ENCODE peak calls at places on chromosomes 6 and 20, in five cellular contexts. P, H, L, Q and D are unnamed samples. For H3K4me1 and H3K36me3, the result is how much of the 10 kb centered on the place peaks cover.

GRCh38 chr6:142421285-142422202 is 119.7 kb downstream of the ADGRG6 start:
- DNase-seq in P (no peak), H (no peak), L (no peak), Q (no peak), D (no peak)

GRCh38 chr6:107106165-107106564 is 9.2 kb downstream of the BEND3 start:
- DNase-seq in P (no peak), H (no peak), L (no peak), Q (no peak), D (no peak)

GRCh38 chr20:3383878-3384495 is 23.5 kb downstream of the DNAAF9 start:
- DNase-seq in P (no peak), H (no peak), L (no peak), Q (no peak), D (no peak)

GRCh38 chr6:122733259-122733658 is 46.3 kb upstream of the FABP7 start:
- DNase-seq in P (no peak), H (no peak), L (no peak), Q (no peak), D (no peak)

GRCh38 chr6:137696765-137697164 is 170.3 kb upstream of the TNFAIP3 start:
- DNase-seq in P (no peak), H (peak), L (no peak), Q (no peak), D (no peak)

GRCh38 chr6:134314236-134314821 is 3.6 kb downstream of the SGK1 start:
- DNase-seq in P (no peak), H (no peak), L (no peak), Q (no peak), D (no peak)

GRCh38 chr6:113833537-113833936 is 23.6 kb upstream of the MARCKS start:
- DNase-seq in P (no peak), H (no peak), L (no peak), Q (no peak), D (no peak)

GRCh38 chr20:9348746-9349145 is 165.6 kb upstream of the LAMP5 start:
- DNase-seq in P (no peak), H (no peak), L (no peak), Q (no peak), D (no peak)

GRCh38 chr20:46883847-46884246 is 10.8 kb upstream of the EYA2 start:
- DNase-seq in P (no peak), H (no peak), L (no peak), Q (no peak), D (no peak)

GRCh38 chr6:35031611-35032529 is 109.3 kb downstream of the TCP11 start:
- DNase-seq in P (no peak), H (peak), L (no peak), Q (no peak), D (no peak)
- H3K4me1 ChIP-seq in P (half or more), H (under half), L (half or more), Q (half or more), D (under half)

GRCh38 chr20:53943522-53944291 is 126.7 kb downstream of the BCAS1 start:
- DNase-seq in P (no peak), H (no peak), L (no peak), Q (no peak), D (no peak)
- TF ChIP-seq CTCF in P (peak), H (peak), L (peak), Q (peak), D (peak)

DNA sequence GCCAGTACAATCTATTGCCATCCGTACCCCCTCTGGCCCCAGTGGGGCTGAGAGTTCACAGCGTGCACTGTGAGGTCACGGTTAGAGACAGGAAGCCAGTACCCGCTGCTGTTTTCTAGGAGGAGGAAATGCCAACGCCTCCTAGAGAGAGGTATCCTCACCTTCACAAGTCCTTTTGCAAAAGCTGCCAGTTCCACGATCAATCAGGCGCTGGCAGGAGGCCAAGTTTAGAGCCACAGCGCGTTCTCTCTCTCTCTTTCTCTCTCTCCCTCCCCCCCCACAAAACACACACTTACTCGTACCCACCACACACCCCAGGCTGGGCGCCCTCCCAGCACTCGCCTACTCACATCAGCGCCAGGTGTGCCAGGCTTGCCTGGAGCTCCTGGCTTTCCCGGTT is 22.4 kb downstream of the COL9A1 start:
- DNase-seq in P (no peak), H (peak), L (no peak), Q (no peak), D (peak)
- H3K36me3 ChIP-seq in P (under half), H (under half), L (under half), Q (under half), D (under half)

DNA sequence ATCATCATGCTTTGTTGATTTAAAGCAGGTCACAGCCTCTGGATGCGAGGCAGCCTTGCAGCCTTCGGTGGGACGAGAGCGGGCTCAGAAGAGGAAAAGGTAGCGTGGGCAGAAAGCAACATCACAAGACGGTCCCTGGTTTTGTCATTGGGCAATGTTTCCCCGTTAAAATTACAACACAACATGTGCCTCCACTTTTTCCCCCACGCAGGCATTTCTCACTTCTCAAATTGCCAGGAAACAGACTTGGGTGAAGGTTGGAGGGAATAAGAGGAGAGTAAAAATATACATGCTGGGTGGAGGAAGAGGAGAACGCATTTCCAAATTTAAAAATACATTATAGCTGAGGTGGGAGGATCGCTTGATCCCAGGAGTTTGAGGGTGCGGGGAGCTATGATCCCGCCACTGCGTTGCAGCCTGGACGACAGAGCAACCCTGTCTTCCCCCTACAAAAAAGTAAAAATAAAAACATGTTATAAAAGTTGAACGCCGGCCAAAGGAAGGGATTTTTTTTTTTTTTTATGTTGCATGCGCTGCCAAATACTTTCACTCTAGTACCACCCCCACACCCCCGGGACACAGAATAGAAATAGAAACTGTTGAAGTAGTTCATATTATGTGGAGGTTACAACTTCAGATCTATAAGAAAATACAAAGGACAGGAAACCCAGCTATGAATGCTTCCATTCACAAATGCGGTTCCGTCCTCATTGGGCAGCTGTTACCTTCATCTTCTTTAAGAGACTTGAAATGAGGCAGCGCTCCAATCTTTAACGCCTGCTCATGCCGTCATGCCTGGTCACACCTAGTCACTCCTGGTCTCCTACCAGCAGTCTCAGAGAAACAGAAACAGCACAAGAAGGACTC is 13.8 kb upstream of the NAA20 start:
- DNase-seq in P (peak), H (no peak), L (peak), Q (peak), D (no peak)
- H3K4me1 ChIP-seq in P (under half), H (under half), L (half or more), Q (under half), D (under half)

DNA sequence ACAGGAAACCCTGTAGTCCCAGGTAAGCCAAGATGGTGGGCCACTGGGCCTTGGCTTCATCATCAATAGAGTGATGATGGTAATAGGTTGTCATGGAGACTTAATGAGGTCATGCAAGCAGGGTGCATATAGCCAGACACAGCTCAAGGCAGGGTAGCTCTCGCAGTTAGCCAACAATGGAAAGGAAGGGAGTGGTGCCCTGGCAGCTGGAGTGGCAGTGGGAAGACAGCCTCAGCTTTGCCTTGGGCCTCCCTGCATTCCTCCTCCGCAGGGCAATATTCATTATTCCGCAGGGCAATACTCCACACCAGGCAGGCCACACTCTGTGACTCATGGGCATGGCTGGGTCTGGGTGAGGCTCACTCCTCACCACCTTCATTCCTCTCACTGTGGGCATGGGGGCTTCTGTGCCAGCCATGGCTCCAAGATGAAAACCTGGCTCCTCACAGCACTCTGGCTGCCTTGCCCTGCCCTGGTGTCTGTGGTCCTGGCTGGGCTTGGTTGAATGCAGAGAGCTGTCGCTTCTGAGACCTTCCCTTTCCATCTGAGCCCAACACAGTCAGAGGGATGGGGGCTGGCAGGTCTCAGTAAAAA is 163.1 kb upstream of the PMEPA1 start:
- DNase-seq in P (peak), H (no peak), L (no peak), Q (no peak), D (no peak)
- TF ChIP-seq CTCF in P (no peak), H (no peak), L (no peak), Q (no peak), D (no peak)

DNA sequence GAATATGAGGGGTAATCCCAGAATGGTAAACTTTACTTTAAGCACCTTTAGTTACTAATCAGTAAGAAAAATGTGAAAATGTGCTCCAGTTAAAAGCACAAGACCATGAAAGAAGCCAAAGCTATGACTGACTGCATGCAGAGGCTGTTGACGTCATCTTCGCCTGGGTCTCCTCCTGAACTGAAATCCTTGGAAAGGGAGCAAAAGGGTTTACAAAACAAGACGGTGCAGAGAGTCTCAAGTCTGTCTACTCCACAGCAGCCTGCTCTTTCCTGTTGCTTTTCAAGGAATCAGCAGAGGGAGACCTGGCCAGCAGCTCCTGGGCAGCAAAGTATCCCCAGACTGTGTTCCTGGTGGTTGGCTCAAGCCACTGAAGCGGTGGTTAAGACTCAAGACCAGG is 10.2 kb downstream of the FKBP1A start:
- DNase-seq in P (peak), H (no peak), L (no peak), Q (no peak), D (no peak)
- H3K36me3 ChIP-seq in P (under half), H (under half), L (under half), Q (under half), D (under half)

GRCh38 chr20:50284811-50285375 is 94.3 kb downstream of the CEBPB start:
- DNase-seq in P (peak), H (no peak), L (peak), Q (no peak), D (no peak)

GRCh38 chr20:50283922-50284810 is 93.5 kb downstream of the CEBPB start:
- DNase-seq in P (peak), H (peak), L (no peak), Q (peak), D (no peak)

GRCh38 chr20:50282592-50283241 is 92.1 kb downstream of the CEBPB start:
- DNase-seq in P (no peak), H (no peak), L (no peak), Q (no peak), D (no peak)

GRCh38 chr20:50281831-50282591 is 91.4 kb downstream of the CEBPB start:
- DNase-seq in P (no peak), H (no peak), L (no peak), Q (no peak), D (no peak)

DNA sequence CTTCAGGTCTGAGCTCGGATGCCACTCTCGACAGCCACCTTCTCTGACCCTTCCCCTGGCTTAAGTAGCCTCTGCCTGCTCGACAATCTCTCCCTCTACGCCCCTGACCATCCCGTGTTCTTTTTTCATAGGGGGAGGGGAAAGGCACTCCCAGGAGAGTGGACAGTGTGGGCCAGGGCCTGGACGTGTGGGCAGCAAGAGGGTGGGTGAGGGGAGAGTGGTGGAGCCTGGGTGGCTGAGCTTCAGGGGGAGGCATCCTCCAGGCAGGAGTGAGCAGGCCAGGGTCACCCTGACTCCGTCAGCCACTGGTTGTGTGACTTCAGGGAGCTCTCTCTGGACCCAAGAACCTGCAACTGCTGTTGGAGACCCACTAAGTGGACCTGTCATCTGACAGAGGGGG is 92.7 kb downstream of the CEBPB start:
- DNase-seq in P (no peak), H (no peak), L (no peak), Q (no peak), D (no peak)
- H3K4me1 ChIP-seq in P (under half), H (under half), L (half or more), Q (half or more), D (under half)